ENCODE peak calls at places on chromosomes 3 and 15, in six cellular contexts. R is GM06990, A is GM23248, X is OCI-LY7, H is left ventricle myocardium inferior, V is cardiac muscle cell. N is an unnamed sample.

GRCh38 chr3:15591235-15591634 is 10.1 kb downstream of the HACL1 start:
- DNase-seq in R (no peak), A (no peak), X (no peak), H (no peak), V (no peak), N (no peak)

GRCh38 chr3:197003461-197004385 is 25.9 kb downstream of the MELTF start:
- DNase-seq in R (no peak), A (no peak), X (peak; percentile 41), H (peak; percentile 20), V (no peak), N (no peak)

GRCh38 chr15:64701482-64701881 is 73.9 kb downstream of the RBPMS2 start:
- DNase-seq in R (no peak), A (no peak), X (no peak), H (no peak), V (no peak), N (no peak)

GRCh38 chr15:73389539-73389938 is 20.8 kb upstream of the HCN4 start:
- DNase-seq in R (no peak), A (no peak), X (no peak), H (no peak), V (peak; percentile 92), N (no peak)

GRCh38 chr3:186097663-186098451 is 11.0 kb downstream of the ETV5 start:
- DNase-seq in R (no peak), A (peak; percentile 78), X (no peak), H (peak; percentile 54), V (peak; percentile 97), N (peak; percentile 78)

GRCh38 chr3:54783611-54784010 is 144.2 kb downstream of the LRTM1 start:
- DNase-seq in R (no peak), A (peak; percentile 46), X (no peak), H (no peak), V (no peak), N (no peak)

GRCh38 chr3:188689101-188689574 is 482.6 kb upstream of the TPRG1 start:
- DNase-seq in R (no peak), A (peak; percentile 93), X (no peak), H (no peak), V (no peak), N (peak; percentile 56)

GRCh38 chr15:92619380-92620101 is 36.0 kb downstream of the FAM174B start:
- DNase-seq in R (no peak), A (peak; percentile 22), X (no peak), H (no peak), V (no peak), N (peak; percentile 28)

GRCh38 chr3:46517016-46517770 is 19.4 kb downstream of the RTP3 start:
- DNase-seq in R (no peak), A (peak; percentile 81), X (no peak), H (no peak), V (no peak), N (peak; percentile 86)

GRCh38 chr3:162142511-162142910 is 645.9 kb downstream of the OTOL1 start:
- DNase-seq in R (no peak), A (peak; percentile 87), X (no peak), H (no peak), V (no peak), N (peak; percentile 70)

GRCh38 chr15:81343371-81343770 is 19.4 kb upstream of the STARD5 start:
- DNase-seq in R (no peak), A (no peak), X (no peak), H (no peak), V (no peak), N (no peak)

GRCh38 chr15:74227968-74228722 is 8.0 kb upstream of the CCDC33 start:
- DNase-seq in R (no peak), A (no peak), X (no peak), H (no peak), V (no peak), N (no peak)

GRCh38 chr3:146838221-146838620 is 233.1 kb upstream of the PLSCR5 start:
- DNase-seq in R (no peak), A (peak; percentile 3), X (no peak), H (no peak), V (no peak), N (no peak)

GRCh38 chr3:16338999-16339398 is 74.0 kb downstream of the OXNAD1 start:
- DNase-seq in R (no peak), A (peak; percentile 98), X (no peak), H (no peak), V (no peak), N (peak; percentile 97)

GRCh38 chr3:168544097-168544957 is 448.6 kb upstream of the GOLIM4 start:
- DNase-seq in R (no peak), A (peak; percentile 8), X (no peak), H (no peak), V (no peak), N (peak; percentile 6)

GRCh38 chr15:57198654-57199241 is 177.6 kb upstream of the CGNL1 start:
- DNase-seq in R (no peak), A (no peak), X (no peak), H (no peak), V (peak; percentile 81), N (no peak)

GRCh38 chr3:61250784-61251173 is 473 bp downstream of the FHIT start:
- DNase-seq in R (no peak), A (peak; percentile 50), X (peak; percentile 43), H (peak; percentile 17), V (no peak), N (no peak)

GRCh38 chr3:58952128-58952917 is 97.5 kb downstream of the CFAP20DC start:
- DNase-seq in R (peak; percentile 48), A (peak; percentile 33), X (no peak), H (no peak), V (no peak), N (peak; percentile 33)

GRCh38 chr3:120503727-120504616 is 53.2 kb upstream of the FSTL1 start:
- DNase-seq in R (no peak), A (no peak), X (no peak), H (no peak), V (no peak), N (no peak)

GRCh38 chr3:58026598-58026997 is 18.4 kb downstream of the FLNB start:
- DNase-seq in R (no peak), A (peak; percentile 35), X (no peak), H (no peak), V (no peak), N (no peak)

GRCh38 chr15:89813381-89814111 is 1.1 kb downstream of the ANPEP start:
- DNase-seq in R (no peak), A (peak; percentile 34), X (no peak), H (no peak), V (no peak), N (no peak)

GRCh38 chr3:9681011-9681722 is 22.5 kb upstream of the CPNE9 start:
- DNase-seq in R (no peak), A (no peak), X (no peak), H (no peak), V (no peak), N (no peak)

GRCh38 chr3:9679476-9680097 is 24.0 kb upstream of the CPNE9 start:
- DNase-seq in R (no peak), A (no peak), X (no peak), H (no peak), V (no peak), N (no peak)

GRCh38 chr3:9682123-9682522 is 21.5 kb upstream of the CPNE9 start:
- DNase-seq in R (no peak), A (no peak), X (no peak), H (no peak), V (no peak), N (no peak)

GRCh38 chr3:9678493-9678892 is 25.1 kb upstream of the CPNE9 start:
- DNase-seq in R (no peak), A (no peak), X (no peak), H (peak; percentile 24), V (no peak), N (no peak)

GRCh38 chr3:9681723-9682081 is 21.9 kb upstream of the CPNE9 start:
- DNase-seq in R (no peak), A (no peak), X (no peak), H (no peak), V (no peak), N (no peak)
- H3K36me3 ChIP-seq in R (peaks cover 60% of the 10 kb centered on the region), A (peaks cover 15% of the 10 kb centered on the region), X (peaks cover 84% of the 10 kb centered on the region), H (peaks cover 100% of the 10 kb centered on the region), V (peaks cover 28% of the 10 kb centered on the region), N (peaks cover 72% of the 10 kb centered on the region)

GRCh38 chr3:71166839-71167238 is 416.7 kb downstream of the FOXP1 start:
- DNase-seq in R (no peak), A (no peak), X (no peak), H (no peak), V (no peak), N (no peak)
- H3K36me3 ChIP-seq in R (no peaks in the 10 kb centered on the region), A (no peaks in the 10 kb centered on the region), X (peaks cover 9% of the 10 kb centered on the region), H (peaks cover 4% of the 10 kb centered on the region), V (no peaks in the 10 kb centered on the region), N (no peaks in the 10 kb centered on the region)

GRCh38 chr3:52645549-52645948 is 40.2 kb downstream of the PBRM1 start:
- DNase-seq in R (no peak), A (no peak), X (no peak), H (no peak), V (no peak), N (no peak)

GRCh38 chr3:52655895-52656294 is 29.8 kb downstream of the PBRM1 start:
- DNase-seq in R (no peak), A (no peak), X (no peak), H (no peak), V (no peak), N (no peak)

GRCh38 chr3:52649461-52650210 is 36.1 kb downstream of the PBRM1 start:
- DNase-seq in R (no peak), A (peak; percentile 71), X (no peak), H (no peak), V (no peak), N (peak; percentile 70)

GRCh38 chr3:52651592-52651991 is 34.1 kb downstream of the PBRM1 start:
- DNase-seq in R (no peak), A (no peak), X (no peak), H (no peak), V (no peak), N (no peak)

DNA sequence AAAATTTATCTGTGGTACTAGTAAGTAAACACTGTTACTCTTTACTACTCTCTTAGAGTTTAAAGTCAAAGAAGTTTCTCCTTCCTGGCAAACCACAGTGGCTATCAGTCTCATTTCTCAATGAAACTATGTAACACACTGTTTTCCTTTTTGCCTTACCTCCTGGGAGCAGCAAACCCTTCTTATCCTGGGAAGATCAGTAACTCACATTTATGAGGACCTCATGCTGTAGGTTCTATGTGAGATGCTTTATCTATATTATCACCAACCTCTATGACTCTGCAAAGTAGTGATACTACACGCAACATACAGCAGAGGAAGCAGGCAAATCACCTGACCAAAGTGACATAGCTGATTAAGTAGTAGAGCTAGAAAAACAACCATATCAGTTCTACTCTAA is 35.3 kb downstream of the PBRM1 start:
- DNase-seq in R (no peak), A (no peak), X (no peak), H (no peak), V (no peak), N (peak; percentile 31)
- H3K36me3 ChIP-seq in R (peaks cover 17% of the 10 kb centered on the region), A (peaks cover 56% of the 10 kb centered on the region), X (peaks cover 93% of the 10 kb centered on the region), H (peaks cover 93% of the 10 kb centered on the region), V (peaks cover 63% of the 10 kb centered on the region), N (peaks cover 40% of the 10 kb centered on the region)

DNA sequence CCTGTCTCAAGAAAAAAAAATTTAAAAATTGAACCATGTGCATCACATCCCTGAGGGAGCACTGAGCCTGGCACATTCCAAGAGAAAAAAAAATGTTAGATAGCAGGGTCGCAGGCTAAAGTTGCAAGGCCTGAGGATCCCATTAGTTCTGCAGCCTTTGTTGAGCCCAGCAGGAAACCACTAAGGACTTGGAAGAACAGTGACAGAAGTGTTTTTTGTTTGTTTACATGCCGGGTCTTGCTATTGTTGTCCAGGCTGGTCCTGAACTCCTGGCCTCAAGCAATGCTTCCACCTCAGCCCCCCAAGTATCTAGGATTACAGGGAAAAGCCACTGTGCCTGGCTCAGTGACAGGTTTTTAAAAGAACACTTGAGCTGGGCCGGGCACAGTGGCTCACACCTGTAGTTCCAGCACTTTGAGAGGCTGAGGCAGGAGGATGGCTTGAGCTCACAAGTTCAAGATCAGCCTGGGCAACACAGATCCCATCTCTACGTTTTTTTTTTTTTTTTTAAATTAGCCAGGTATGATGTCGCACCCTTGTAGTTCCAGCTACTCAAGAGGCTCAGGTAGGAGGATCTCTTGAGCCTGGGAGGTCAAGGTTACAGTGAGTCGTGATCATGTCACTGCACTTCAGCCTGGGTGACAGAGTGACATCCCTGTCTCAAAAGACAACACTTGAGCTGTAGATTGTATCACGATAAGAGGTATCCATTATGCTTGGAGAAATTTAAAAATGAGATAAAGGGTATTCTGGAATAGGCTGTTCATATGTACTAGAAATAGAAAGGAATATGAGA is 15.2 kb downstream of the CHAC1 start:
- DNase-seq in R (no peak), A (no peak), X (no peak), H (no peak), V (no peak), N (no peak)
- H3K36me3 ChIP-seq in R (no peaks in the 10 kb centered on the region), A (no peaks in the 10 kb centered on the region), X (no peaks in the 10 kb centered on the region), H (no peaks in the 10 kb centered on the region), V (no peaks in the 10 kb centered on the region), N (no peaks in the 10 kb centered on the region)

N was measured in IMR-90.